ENCODE peak calls at places on chromosomes 13 and 19, in eight cellular contexts. W, X, A, B, Y, T, H and Z are unnamed samples.

GRCh38 chr13:47678201-47678963 is 322.7 kb downstream of the SUCLA2 start:
- DNase-seq in W (no peak), X (no peak), A (no peak), B (no peak), Y (peak), T (no peak), H (no peak), Z (no peak)

GRCh38 chr13:98751397-98752110 is 918 bp downstream of the SLC15A1 start:
- DNase-seq in W (no peak), X (no peak), A (no peak), B (no peak), Y (peak), T (peak), H (peak), Z (no peak)

GRCh38 chr19:11624064-11624463 is 26.8 kb downstream of the ZNF627 start:
- DNase-seq in W (no peak), X (no peak), A (no peak), B (no peak), Y (peak), T (no peak), H (no peak), Z (no peak)

GRCh38 chr19:45476349-45476717 is 8.5 kb downstream of the FOSB start:
- DNase-seq in W (no peak), X (no peak), A (no peak), B (no peak), Y (peak), T (no peak), H (peak), Z (peak)

GRCh38 chr13:46622013-46622917 is 69.3 kb downstream of the LRCH1 start:
- DNase-seq in W (no peak), X (no peak), A (no peak), B (no peak), Y (no peak), T (no peak), H (no peak), Z (no peak)

GRCh38 chr19:39304701-39305571 is 8.7 kb downstream of the IFNL1 start:
- DNase-seq in W (no peak), X (no peak), A (no peak), B (no peak), Y (no peak), T (no peak), H (no peak), Z (no peak)

GRCh38 chr19:7454998-7455397 is 33.8 kb downstream of the PEX11G start:
- DNase-seq in W (no peak), X (no peak), A (no peak), B (no peak), Y (no peak), T (no peak), H (no peak), Z (no peak)

GRCh38 chr13:33100876-33101275 is 84.7 kb downstream of the KL start:
- DNase-seq in W (no peak), X (no peak), A (no peak), B (no peak), Y (no peak), T (no peak), H (no peak), Z (no peak)

GRCh38 chr19:23436318-23436717 is 41.0 kb upstream of the ZNF91 start:
- DNase-seq in W (no peak), X (no peak), A (no peak), B (no peak), Y (no peak), T (no peak), H (no peak), Z (no peak)

GRCh38 chr13:74444161-74444571 is 310.0 kb upstream of the KLF12 start:
- DNase-seq in W (no peak), X (no peak), A (no peak), B (no peak), Y (peak), T (no peak), H (peak), Z (no peak)

GRCh38 chr13:93418398-93418797 is 191.8 kb downstream of the GPC6 start:
- DNase-seq in W (no peak), X (no peak), A (no peak), B (no peak), Y (no peak), T (no peak), H (no peak), Z (no peak)

GRCh38 chr13:77184455-77184854 is 142.4 kb downstream of the MYCBP2 start:
- DNase-seq in W (peak), X (no peak), A (no peak), B (no peak), Y (no peak), T (no peak), H (no peak), Z (no peak)

GRCh38 chr19:6278740-6279619 is 795 bp downstream of the MLLT1 start:
- DNase-seq in W (peak), X (peak), A (peak), B (no peak), Y (peak), T (peak), H (no peak), Z (no peak)

GRCh38 chr13:24763596-24764275 is at the start of gene RNF17:
- DNase-seq in W (no peak), X (no peak), A (no peak), B (no peak), Y (no peak), T (no peak), H (no peak), Z (no peak)

GRCh38 chr13:30806784-30807183 is 71.4 kb downstream of the ALOX5AP start:
- DNase-seq in W (no peak), X (no peak), A (no peak), B (no peak), Y (peak), T (peak), H (peak), Z (no peak)

GRCh38 chr19:16327911-16328823 is 3.5 kb downstream of the KLF2 start:
- DNase-seq in W (peak), X (peak), A (peak), B (peak), Y (peak), T (no peak), H (peak), Z (peak)

GRCh38 chr19:41430907-41431306 is 3.7 kb upstream of the B3GNT8 start:
- DNase-seq in W (no peak), X (no peak), A (no peak), B (no peak), Y (no peak), T (no peak), H (no peak), Z (no peak)

GRCh38 chr19:17830567-17831418 is 9.5 kb upstream of the INSL3 start:
- DNase-seq in W (peak), X (peak), A (no peak), B (no peak), Y (peak), T (peak), H (peak), Z (no peak)

GRCh38 chr19:2235396-2236284 is 489 bp downstream of the PLEKHJ1 start:
- DNase-seq in W (no peak), X (no peak), A (no peak), B (peak), Y (peak), T (no peak), H (no peak), Z (no peak)

GRCh38 chr19:11964496-11964857 is 363 bp upstream of the ZNF763 start:
- DNase-seq in W (no peak), X (no peak), A (no peak), B (no peak), Y (peak), T (peak), H (peak), Z (no peak)

GRCh38 chr13:93709511-93710244 is 483.1 kb downstream of the GPC6 start:
- DNase-seq in W (no peak), X (no peak), A (no peak), B (no peak), Y (no peak), T (no peak), H (no peak), Z (no peak)

GRCh38 chr13:40402931-40403412 is 263.5 kb downstream of the FOXO1 start:
- DNase-seq in W (no peak), X (no peak), A (no peak), B (no peak), Y (peak), T (peak), H (peak), Z (no peak)

GRCh38 chr13:93338906-93339305 is 112.3 kb downstream of the GPC6 start:
- DNase-seq in W (no peak), X (no peak), A (no peak), B (no peak), Y (peak), T (no peak), H (no peak), Z (no peak)

GRCh38 chr13:47426126-47426849 is 529.4 kb upstream of the HTR2A start:
- DNase-seq in W (no peak), X (no peak), A (no peak), B (no peak), Y (peak), T (no peak), H (peak), Z (no peak)

GRCh38 chr19:3534375-3535234 is 4.4 kb upstream of the TEKTIP1 start:
- DNase-seq in W (no peak), X (no peak), A (no peak), B (no peak), Y (no peak), T (no peak), H (no peak), Z (no peak)

GRCh38 chr19:48477696-48478338 is 8.6 kb downstream of the CYTH2 start:
- DNase-seq in W (no peak), X (peak), A (no peak), B (no peak), Y (no peak), T (no peak), H (no peak), Z (no peak)